ENCODE peak calls at places on chromosomes 12 and 14, in six cellular contexts. I is cardiac muscle cell; L is BE2C; K is PC-9; H is naive thymus-derived CD4-positive, alpha-beta T cell; O is lower lobe of right lung. U is an unnamed sample. For H3K4me1, the result is how much of the 10 kb centered on the place peaks cover.

GRCh38 chr14:104114421-104115130 is 23.8 kb upstream of the KIF26A start:
- DNase-seq in H (no peak), K (no peak), O (peak), I (no peak), L (no peak), U (no peak)

GRCh38 chr14:36981832-36982528 is 190.4 kb downstream of the SLC25A21 start:
- DNase-seq in H (no peak), L (no peak), I (no peak), K (peak), O (no peak), U (no peak)

GRCh38 chr14:55721353-55721752 is 141.3 kb downstream of the KTN1 start:
- DNase-seq in L (peak), I (no peak), O (no peak), K (peak), H (no peak), U (no peak)

GRCh38 chr12:109444263-109444662 is 32.8 kb downstream of the KCTD10 start:
- DNase-seq in H (no peak), I (no peak), O (no peak), K (no peak), L (no peak), U (no peak)

GRCh38 chr12:48965447-48965846 is 6.1 kb downstream of the WNT10B start:
- DNase-seq in K (no peak), H (no peak), L (no peak), I (no peak), O (no peak), U (no peak)

GRCh38 chr14:22084393-22085281 is 411.0 kb upstream of the OR4E1 start:
- DNase-seq in I (peak), K (peak), H (no peak), L (no peak), O (no peak), U (peak)

GRCh38 chr14:104115131-104115600 is 23.2 kb upstream of the KIF26A start:
- DNase-seq in O (no peak), K (no peak), L (no peak), I (no peak), H (no peak), U (no peak)

GRCh38 chr14:75229923-75230792 is 48.5 kb upstream of the FOS start:
- DNase-seq in L (no peak), K (peak), O (peak), H (no peak), I (no peak), U (no peak)

GRCh38 chr12:24172031-24172772 is 222.7 kb upstream of the SOX5 start:
- DNase-seq in I (no peak), L (no peak), O (no peak), H (no peak), K (no peak), U (no peak)

GRCh38 chr14:30252800-30253425 is 306.0 kb upstream of the G2E3 start:
- DNase-seq in I (no peak), H (no peak), K (no peak), O (no peak), L (no peak), U (no peak)

GRCh38 chr12:93895096-93895460 is 217.9 kb downstream of the CRADD start:
- DNase-seq in O (no peak), K (no peak), H (no peak), L (no peak), I (no peak), U (no peak)

GRCh38 chr12:111748867-111749266 is 17.9 kb upstream of the ALDH2 start:
- DNase-seq in I (no peak), O (no peak), K (no peak), H (no peak), L (no peak), U (no peak)

GRCh38 chr12:64609543-64610091 is 678 bp upstream of the RASSF3 start:
- DNase-seq in L (peak), H (no peak), K (peak), I (peak), O (no peak), U (no peak)

GRCh38 chr14:37595809-37596595 is 573 bp downstream of the TTC6 start:
- DNase-seq in K (peak), L (peak), I (no peak), O (peak), H (peak), U (no peak)

GRCh38 chr14:66443785-66444184 is 42.4 kb upstream of the CCDC196 start:
- DNase-seq in H (no peak), I (no peak), L (no peak), O (no peak), K (no peak), U (no peak)

GRCh38 chr12:28378749-28379148 is 188.5 kb downstream of the CCDC91 start:
- DNase-seq in H (no peak), I (no peak), O (no peak), L (no peak), K (no peak), U (no peak)

GRCh38 chr12:52436828-52437474 is 2.8 kb upstream of the KRT75 start:
- DNase-seq in I (no peak), O (no peak), H (no peak), L (no peak), K (no peak), U (no peak)

GRCh38 chr14:35374273-35374681 is 30.3 kb downstream of the NFKBIA start:
- DNase-seq in H (no peak), I (no peak), K (peak), L (no peak), O (peak), U (peak)

GRCh38 chr12:130253866-130254265 is 83.8 kb upstream of the PIWIL1 start:
- DNase-seq in I (no peak), O (no peak), K (no peak), L (no peak), H (no peak), U (no peak)

GRCh38 chr12:42603246-42603645 is 13.7 kb upstream of the PRICKLE1 start:
- DNase-seq in K (no peak), I (no peak), O (no peak), H (no peak), L (no peak), U (no peak)

GRCh38 chr12:12194206-12194605 is 72.6 kb downstream of the LRP6 start:
- DNase-seq in H (no peak), L (no peak), I (no peak), O (no peak), K (peak), U (no peak)

GRCh38 chr14:49865431-49865859 is 12.9 kb upstream of the NEMF start:
- DNase-seq in I (peak), L (peak), O (peak), K (peak), H (peak), U (peak)

GRCh38 chr12:33423706-33424105 is 15.9 kb downstream of the SYT10 start:
- DNase-seq in O (no peak), K (no peak), L (no peak), H (no peak), I (no peak), U (no peak)

GRCh38 chr12:121138284-121138683 is 5.6 kb downstream of the P2RX7 start:
- DNase-seq in L (no peak), H (no peak), I (no peak), O (no peak), K (no peak), U (no peak)

GRCh38 chr12:81208193-81208946 is 130.5 kb downstream of the ACSS3 start:
- DNase-seq in I (no peak), L (peak), K (no peak), H (no peak), O (no peak), U (no peak)

GRCh38 chr14:97120204-97121120 is 323.3 kb downstream of the VRK1 start:
- DNase-seq in L (no peak), I (no peak), K (no peak), H (peak), O (no peak), U (no peak)

GRCh38 chr12:126944684-126945083 is 1322.3 kb upstream of the TMEM132C start:
- DNase-seq in K (no peak), I (no peak), L (no peak), O (no peak), H (no peak), U (no peak)

GRCh38 chr12:110760204-110760609 is 17.5 kb upstream of the PPP1CC start:
- DNase-seq in K (peak), L (no peak), H (no peak), I (no peak), O (no peak), U (no peak)

GRCh38 chr14:68146812-68147211 is 327.2 kb downstream of the RAD51B start:
- DNase-seq in L (no peak), O (no peak), I (no peak), H (no peak), K (peak), U (no peak)

GRCh38 chr12:32298917-32299316 is 100.4 kb upstream of the FGD4 start:
- DNase-seq in L (no peak), O (no peak), I (no peak), H (no peak), K (no peak), U (no peak)

GRCh38 chr12:104466694-104467345 is 10.1 kb downstream of the CHST11 start:
- DNase-seq in L (no peak), O (no peak), I (no peak), H (no peak), K (peak), U (no peak)

GRCh38 chr14:101705733-101706508 is 55.6 kb upstream of the PPP2R5C start:
- DNase-seq in K (peak), L (no peak), H (peak), I (peak), O (peak), U (peak)

GRCh38 chr12:52884526-52885293 is 20.2 kb downstream of the KRT8 start:
- DNase-seq in K (no peak), O (peak), L (peak), H (peak), I (peak), U (peak)

GRCh38 chr12:59808317-59808910 is 212.6 kb downstream of the SLC16A7 start:
- DNase-seq in K (peak), I (peak), L (no peak), H (no peak), O (no peak), U (no peak)

GRCh38 chr12:48972213-48973021 is 882 bp upstream of the WNT10B start:
- DNase-seq in I (no peak), K (no peak), L (no peak), H (peak), O (no peak), U (no peak)

GRCh38 chr14:95314609-95315008 is 5.1 kb downstream of the CLMN start:
- DNase-seq in L (peak), K (peak), O (peak), H (peak), I (no peak), U (no peak)

DNA sequence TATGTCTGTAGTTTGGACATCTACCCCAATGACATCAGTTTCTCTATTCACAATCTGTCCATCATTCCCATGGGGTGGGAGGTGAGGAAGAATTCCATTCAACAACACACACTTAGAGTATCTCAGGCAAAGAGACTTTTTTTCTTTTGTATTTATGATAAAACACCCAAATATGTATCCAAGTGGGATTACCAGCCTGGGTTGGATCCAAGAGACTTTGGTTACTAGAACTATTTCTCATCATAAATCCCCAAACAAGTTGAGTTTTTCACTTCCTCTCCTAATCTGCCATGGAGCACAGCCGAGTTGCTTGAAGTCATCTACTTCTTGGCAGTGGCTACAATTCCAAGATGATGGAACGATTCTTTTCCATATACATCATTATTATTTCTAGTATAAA is 209.2 kb upstream of the HMGA2 start:
- DNase-seq in L (no peak), O (no peak), K (no peak), H (no peak), I (no peak), U (no peak)
- H3K4me1 ChIP-seq in L (under half), O (under half), K (under half), H (under half), I (under half), U (under half)

DNA sequence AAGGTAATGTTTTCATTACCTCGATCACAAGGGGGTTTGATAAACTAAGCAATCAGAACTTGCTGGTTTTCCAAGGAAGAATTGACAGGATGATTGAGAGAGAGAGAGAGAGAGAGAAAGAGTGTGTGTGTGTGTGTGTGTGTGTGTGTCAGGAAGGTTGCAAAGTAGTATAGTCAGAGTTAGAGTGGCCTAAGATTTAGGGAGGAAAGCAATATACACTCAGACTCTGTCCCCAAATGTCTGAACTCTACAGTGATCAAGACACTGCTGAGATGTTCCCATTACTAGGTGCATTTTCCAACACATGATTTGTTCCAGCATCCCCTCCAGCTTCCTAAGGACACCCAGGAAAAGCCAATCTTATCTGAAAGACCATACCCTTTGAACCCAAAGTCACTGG is 1074.1 kb downstream of the BCL11B start:
- DNase-seq in K (no peak), H (no peak), I (no peak), O (no peak), L (no peak), U (no peak)
- H3K4me3 ChIP-seq in K (no peak), H (peak), I (no peak), O (no peak), L (no peak), U (no peak)

DNA sequence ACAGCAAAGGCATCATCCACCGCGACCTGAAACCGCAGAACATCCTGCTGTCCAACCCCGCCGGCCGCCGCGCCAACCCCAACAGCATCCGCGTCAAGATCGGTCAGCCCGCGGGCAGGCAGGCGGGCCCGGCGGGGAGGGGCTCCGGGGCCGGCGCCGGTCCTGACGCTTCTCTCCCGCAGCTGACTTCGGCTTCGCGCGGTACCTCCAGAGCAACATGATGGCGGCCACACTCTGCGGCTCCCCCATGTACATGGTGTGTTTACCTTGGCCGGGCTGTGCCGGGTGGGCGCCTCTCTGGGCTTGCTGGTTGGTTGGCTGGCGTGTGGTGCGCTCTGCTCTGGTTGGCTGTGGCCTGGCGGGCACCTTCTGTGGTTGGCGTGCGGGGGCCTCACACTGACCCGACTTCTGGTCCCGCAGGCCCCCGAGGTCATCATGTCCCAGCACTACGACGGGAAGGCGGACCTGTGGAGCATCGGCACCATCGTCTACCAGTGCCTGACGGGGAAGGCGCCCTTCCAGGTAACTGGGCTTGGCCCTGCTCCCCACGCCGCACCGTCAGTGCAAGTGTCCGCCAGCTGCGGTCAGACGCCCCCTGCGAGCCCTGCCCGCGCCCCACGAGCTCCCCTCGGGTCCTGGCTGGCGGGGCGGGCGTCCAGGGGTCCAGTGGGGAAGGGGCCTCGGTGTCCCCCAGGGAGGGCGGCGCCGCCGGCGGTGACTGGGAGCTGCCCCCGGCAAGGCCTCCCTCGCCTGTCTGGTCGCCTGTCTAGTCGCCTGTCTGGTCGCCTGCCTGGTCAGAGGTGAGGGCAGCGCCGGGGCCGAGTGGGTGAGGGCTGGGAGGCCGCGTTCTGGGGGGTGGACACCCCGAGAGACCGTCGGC is 14.5 kb downstream of the ULK1 start:
- DNase-seq in H (no peak), I (no peak), O (no peak), L (peak), K (no peak), U (no peak)
- H3K4me1 ChIP-seq in H (under half), I (under half), O (under half), L (under half), K (under half), U (under half)

DNA sequence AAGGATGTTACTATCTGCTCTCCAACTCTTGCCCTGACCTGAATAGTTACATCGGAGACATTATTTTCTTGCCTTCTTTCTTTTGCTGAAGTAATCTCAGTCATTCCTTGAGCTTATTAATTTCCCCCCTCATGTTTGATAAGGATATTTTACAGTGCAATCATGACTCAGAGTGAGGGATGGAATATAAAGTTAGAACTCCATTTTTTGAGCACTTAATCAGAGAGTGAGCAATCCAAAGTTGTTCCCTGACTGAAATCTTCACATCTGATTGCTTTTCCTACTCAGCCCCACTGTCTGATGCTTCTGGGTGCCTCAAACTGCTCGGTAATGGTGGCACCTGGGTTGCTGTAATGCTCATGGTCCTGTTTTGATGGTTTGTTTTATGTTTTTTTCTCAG is 142.7 kb upstream of the SEL1L start:
- DNase-seq in L (no peak), H (no peak), K (no peak), I (no peak), O (no peak), U (no peak)
- H3K4me3 ChIP-seq in L (no peak), H (no peak), K (no peak), I (no peak), O (no peak), U (no peak)

GRCh38 chr12:106582661-106583577 is at the start of gene RFX4:
- DNase-seq in O (no peak), L (no peak), K (no peak), I (no peak), H (no peak), U (no peak)
- H3K4me1 ChIP-seq in O (half or more), L (under half), K (under half), I (under half), H (under half), U (half or more)

DNA sequence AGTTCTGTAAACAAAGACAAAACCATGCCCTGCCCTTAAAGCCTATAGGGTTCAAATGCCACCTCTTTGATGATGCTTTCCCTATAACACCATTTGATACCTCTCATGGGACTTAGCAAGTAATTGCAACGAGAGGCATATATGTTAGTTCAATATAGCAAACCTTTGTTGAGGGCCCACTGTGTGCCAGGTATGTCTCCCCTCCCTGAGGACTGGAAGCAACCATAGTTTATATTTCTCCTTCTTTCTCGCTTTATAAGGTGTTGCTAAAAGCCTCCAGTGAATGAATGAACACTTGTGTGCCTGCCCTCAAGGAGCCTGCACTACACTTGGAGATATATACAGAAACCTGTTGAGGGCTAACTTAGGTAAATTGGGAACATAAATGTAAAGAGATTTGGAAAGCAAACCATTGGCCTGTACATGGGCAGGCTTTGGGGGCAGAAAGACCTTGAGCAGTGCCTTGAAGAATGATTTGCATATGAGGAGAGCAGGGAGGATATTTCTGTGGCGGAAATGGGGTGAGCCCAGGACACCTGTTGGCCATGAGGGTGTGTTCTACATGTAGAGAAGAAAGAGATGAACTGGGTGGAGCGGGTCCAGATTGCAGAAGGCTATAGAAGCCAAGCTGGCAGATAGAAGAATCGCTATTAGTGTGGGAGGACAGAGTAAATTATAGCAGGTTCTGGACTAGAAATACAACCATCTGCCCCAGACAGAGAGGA is 1.8 kb upstream of the CKAP4 start:
- DNase-seq in H (no peak), K (no peak), I (no peak), L (no peak), O (no peak), U (no peak)
- H3K4me3 ChIP-seq in H (no peak), K (no peak), I (no peak), L (no peak), O (no peak), U (no peak)

DNA sequence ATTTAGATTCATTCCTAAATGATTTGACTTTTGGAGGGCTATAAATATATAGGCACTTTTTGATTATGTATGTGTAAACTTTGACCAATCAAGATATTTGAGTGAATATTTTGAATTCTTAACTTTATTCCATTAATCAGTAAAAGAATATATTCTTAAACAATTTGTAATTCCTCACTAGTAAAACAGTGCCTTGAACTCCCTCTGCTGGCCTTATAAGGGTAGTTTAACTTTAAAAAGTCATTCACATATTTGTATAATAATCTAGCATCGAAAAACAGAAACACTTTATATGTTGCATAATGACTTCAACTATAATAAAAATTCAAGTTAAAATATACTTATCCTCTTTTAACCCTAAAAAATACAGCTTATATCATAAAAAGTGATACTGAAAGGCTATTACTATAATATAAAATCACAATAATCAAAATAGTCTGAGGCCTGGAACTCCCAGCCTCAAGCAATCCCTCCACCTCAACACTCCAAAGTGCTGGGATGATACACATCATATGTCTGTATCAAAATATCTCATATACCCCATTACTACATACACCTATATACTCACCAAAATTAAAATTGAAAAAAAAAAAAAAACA is 31.2 kb downstream of the CCDC59 start:
- DNase-seq in H (no peak), I (peak), K (peak), O (no peak), L (no peak), U (no peak)
- H3K4me1 ChIP-seq in H (under half), I (under half), K (under half), O (under half), L (under half), U (under half)

GRCh38 chr14:91866511-91867295 is 633 bp downstream of the TC2N start:
- DNase-seq in K (no peak), H (no peak), L (no peak), I (no peak), O (no peak), U (no peak)
- H3K4me3 ChIP-seq in K (no peak), H (peak), L (no peak), I (no peak), O (peak), U (peak)

U was measured in tibial nerve.